ENCODE peak calls at places on chromosomes 11 and 22, in five cellular contexts. T is activated CD4-positive, CD25-positive, alpha-beta regulatory T cell; Q is Caco-2; J is central memory CD4-positive, alpha-beta T cell; Z is H4. N is an unnamed sample.

GRCh38 chr11:132430352-132431091 is 1060.1 kb downstream of the NTM start:
- DNase-seq in T (no peak), Q (no peak), J (no peak), Z (peak), N (no peak)

GRCh38 chr11:119108857-119109221 is 1.7 kb downstream of the C2CD2L start:
- DNase-seq in T (no peak), Q (no peak), J (no peak), Z (no peak), N (no peak)

GRCh38 chr11:97461044-97461880 is 1071.4 kb downstream of the JRKL start:
- DNase-seq in T (no peak), Q (no peak), J (no peak), Z (no peak), N (no peak)

GRCh38 chr22:41908409-41909289 is 6.2 kb downstream of the SHISA8 start:
- DNase-seq in T (no peak), Q (no peak), J (peak), Z (no peak), N (no peak)

GRCh38 chr11:2990617-2991476 is 1.3 kb downstream of the NAP1L4 start:
- DNase-seq in T (no peak), Q (peak), J (peak), Z (no peak), N (no peak)

GRCh38 chr11:1967641-1968225 is 20.6 kb downstream of the MRPL23 start:
- DNase-seq in T (no peak), Q (no peak), J (no peak), Z (no peak), N (no peak)

GRCh38 chr11:64449381-64450167 is 90.6 kb downstream of the RPS6KA4 start:
- DNase-seq in T (peak), Q (peak), J (peak), Z (peak), N (peak)

GRCh38 chr11:104964247-104964646 is 4.1 kb downstream of the CASP4 start:
- DNase-seq in T (no peak), Q (no peak), J (no peak), Z (no peak), N (no peak)

GRCh38 chr11:23288001-23288783 is 427.9 kb upstream of the CCDC179 start:
- DNase-seq in T (no peak), Q (no peak), J (no peak), Z (no peak), N (peak)

GRCh38 chr11:120912915-120913314 is 111.0 kb upstream of the TBCEL start:
- DNase-seq in T (no peak), Q (no peak), J (no peak), Z (no peak), N (no peak)

GRCh38 chr11:42913731-42914130 is 398.1 kb upstream of the API5 start:
- DNase-seq in T (no peak), Q (no peak), J (no peak), Z (no peak), N (no peak)

GRCh38 chr11:115222218-115222862 is 281.9 kb downstream of the CADM1 start:
- DNase-seq in T (no peak), Q (no peak), J (no peak), Z (peak), N (no peak)

GRCh38 chr22:27431896-27432295 is 369.7 kb downstream of the MN1 start:
- DNase-seq in T (no peak), Q (no peak), J (no peak), Z (no peak), N (no peak)

GRCh38 chr11:111795333-111795985 is 29.3 kb upstream of the PPP2R1B start:
- DNase-seq in T (no peak), Q (no peak), J (no peak), Z (no peak), N (no peak)

GRCh38 chr11:133163463-133164419 is 368.6 kb downstream of the OPCML start:
- DNase-seq in T (no peak), Q (peak), J (no peak), Z (peak), N (peak)

GRCh38 chr11:6315811-6316425 is 4.4 kb downstream of the CAVIN3 start:
- DNase-seq in T (no peak), Q (peak), J (no peak), Z (peak), N (peak)

GRCh38 chr11:109062445-109062844 is 359.5 kb upstream of the C11orf87 start:
- DNase-seq in T (no peak), Q (no peak), J (no peak), Z (no peak), N (no peak)

GRCh38 chr11:105689636-105690035 is 79.8 kb downstream of the GRIA4 start:
- DNase-seq in T (no peak), Q (no peak), J (no peak), Z (no peak), N (no peak)

GRCh38 chr11:66221726-66222236 is 46.7 kb upstream of the RAB1B start:
- DNase-seq in T (no peak), Q (no peak), J (no peak), Z (no peak), N (no peak)

GRCh38 chr22:43477966-43478365 is 66.2 kb downstream of the MPPED1 start:
- DNase-seq in T (no peak), Q (no peak), J (no peak), Z (no peak), N (no peak)

GRCh38 chr22:37186228-37186996 is 1.6 kb downstream of the C1QTNF6 start:
- DNase-seq in T (no peak), Q (peak), J (peak), Z (peak), N (peak)

GRCh38 chr11:119479685-119480275 is 56.8 kb upstream of the THY1 start:
- DNase-seq in T (no peak), Q (peak), J (no peak), Z (no peak), N (no peak)

GRCh38 chr11:116438651-116439479 is 333.9 kb downstream of the BUD13 start:
- DNase-seq in T (no peak), Q (no peak), J (no peak), Z (no peak), N (no peak)

GRCh38 chr11:70700453-70700852 is 302.1 kb downstream of the CTTN start:
- DNase-seq in T (no peak), Q (no peak), J (no peak), Z (no peak), N (no peak)

GRCh38 chr11:69825037-69825834 is 6.0 kb upstream of the FGF3 start:
- DNase-seq in T (no peak), Q (no peak), J (no peak), Z (peak), N (peak)